ENCODE peak calls at places on chromosome 1, in seven cellular contexts. A is MV-4-11; D is activated CD8-positive, alpha-beta memory T cell treated with anti-CD3 and anti-CD28 coated beads for 1 hour; O is hypothalamus; V is fibroblast of the conjunctiva; T is T-cell; R is NCI-H1694. J is an unnamed sample.
A peak's percentile ranks its signal among the peaks of the same experiment; 100 is the strongest.

GRCh38 chr1:93744299-93744988 is 62.8 kb upstream of the BCAR3 start:
- DNase-seq in R (no peak), V (no peak), D (no peak), T (no peak), O (no peak), A (no peak), J (no peak)

GRCh38 chr1:111990878-111991760 is 1.7 kb upstream of the KCND3 start:
- DNase-seq in T (no peak), R (peak; percentile 92), V (no peak), O (peak; percentile 60), A (peak; percentile 5), D (no peak), J (no peak)

GRCh38 chr1:55156608-55157007 is 58.6 kb downstream of the USP24 start:
- DNase-seq in A (no peak), T (no peak), V (no peak), D (no peak), O (no peak), R (no peak), J (no peak)

GRCh38 chr1:24418898-24419628 is 3.5 kb downstream of the NIPAL3 start:
- DNase-seq in T (peak; percentile 22), O (peak; percentile 49), V (no peak), A (peak; percentile 91), R (no peak), D (no peak), J (no peak)

GRCh38 chr1:33433509-33434362 is 2.8 kb upstream of the PHC2 start:
- DNase-seq in A (peak; percentile 99), R (no peak), O (no peak), V (peak; percentile 97), T (no peak), D (no peak), J (no peak)

GRCh38 chr1:160264795-160265307 is 2.5 kb upstream of the DCAF8 start:
- DNase-seq in V (no peak), O (no peak), R (no peak), T (no peak), A (no peak), D (no peak), J (no peak)

GRCh38 chr1:99659755-99660210 is 13.9 kb downstream of the PALMD start:
- DNase-seq in A (no peak), T (no peak), O (no peak), D (no peak), R (no peak), V (no peak), J (no peak)

GRCh38 chr1:117696567-117696966 is 90.7 kb downstream of the TENT5C start:
- DNase-seq in V (no peak), R (no peak), O (no peak), D (no peak), T (no peak), A (no peak), J (no peak)

GRCh38 chr1:228003461-228004330 is 3.1 kb upstream of the WNT3A start:
- DNase-seq in R (no peak), A (no peak), T (no peak), V (no peak), D (no peak), O (no peak), J (no peak)

GRCh38 chr1:109996476-109996875 is 11.9 kb downstream of the AHCYL1 start:
- DNase-seq in O (no peak), R (no peak), D (no peak), A (no peak), T (no peak), V (no peak), J (no peak)

J was measured in stimulated activated CD8-positive, alpha-beta memory T cell treated with anti-CD3 and anti-CD28 coated beads, Interleukin-7, amount 100 ng/mL, for 1 hour.